ENCODE peak calls at places on chromosomes 1 and 21, in four cellular contexts. L is HS-27A; S is EL; P is activated naive CD8-positive, alpha-beta T cell treated with anti-CD3 and anti-CD28 coated beads for 36 hours. F is an unnamed sample.

GRCh38 chr21:42003051-42003461 is 7.1 kb downstream of the ZBTB21 start:
- DNase-seq in L (no peak), S (peak), P (peak), F (no peak)

GRCh38 chr1:44609412-44609767 is 64.9 kb downstream of the TMEM53 start:
- DNase-seq in L (no peak), S (peak), P (peak), F (no peak)

GRCh38 chr1:229402993-229403392 is 30.9 kb downstream of the ACTA1 start:
- DNase-seq in L (no peak), S (no peak), P (no peak), F (no peak)

GRCh38 chr1:152148051-152148450 is 11.0 kb downstream of the RPTN start:
- DNase-seq in L (no peak), S (no peak), P (no peak), F (no peak)

GRCh38 chr1:107782192-107782845 is 182.7 kb downstream of the VAV3 start:
- DNase-seq in L (peak), S (peak), P (peak), F (peak)

GRCh38 chr1:81142099-81142776 is 658.5 kb upstream of the ADGRL2 start:
- DNase-seq in L (no peak), S (peak), P (no peak), F (no peak)

GRCh38 chr1:22454476-22455056 is 2.9 kb downstream of the ZBTB40 start:
- DNase-seq in L (no peak), S (no peak), P (no peak), F (no peak)

GRCh38 chr1:211635602-211636205 is 39.7 kb downstream of the NEK2 start:
- DNase-seq in L (no peak), S (no peak), P (no peak), F (no peak)

GRCh38 chr1:22229374-22229773 is 86.5 kb upstream of the WNT4 start:
- DNase-seq in L (no peak), S (peak), P (no peak), F (no peak)

GRCh38 chr21:44872568-44873355 is 728 bp downstream of the PTTG1IP start:
- DNase-seq in L (no peak), S (peak), P (peak), F (no peak)

GRCh38 chr1:213162862-213163261 is 111.8 kb downstream of the RPS6KC1 start:
- DNase-seq in L (no peak), S (no peak), P (no peak), F (no peak)

GRCh38 chr1:172837816-172838680 is 179.1 kb downstream of the FASLG start:
- DNase-seq in L (no peak), S (peak), P (peak), F (no peak)

GRCh38 chr1:204645666-204646065 is 39.9 kb downstream of the LRRN2 start:
- DNase-seq in L (no peak), S (no peak), P (no peak), F (no peak)

GRCh38 chr1:227934476-227935313 is 13.0 kb downstream of the WNT9A start:
- DNase-seq in L (no peak), S (peak), P (peak), F (no peak)

GRCh38 chr1:230498704-230499103 is 72.6 kb upstream of the PGBD5 start:
- DNase-seq in L (no peak), S (no peak), P (no peak), F (no peak)

GRCh38 chr1:19096036-19096833 is 113.8 kb downstream of the UBR4 start:
- DNase-seq in L (no peak), S (no peak), P (no peak), F (no peak)

F was measured in SK-N-MC.